ENCODE peak calls at places on chromosome 4, in seven cellular contexts. G, B, F, V, A, M and C are unnamed samples. For H3K9me2, the result is how much of the 10 kb centered on the place peaks cover.

GRCh38 chr4:187478292-187479205 is 517.0 kb upstream of the ZFP42 start:
- DNase-seq in V (peak), M (no peak), B (no peak), G (no peak), A (peak), F (no peak), C (no peak)

GRCh38 chr4:123984881-123985280 is 588.3 kb downstream of the SPRY1 start:
- DNase-seq in F (no peak), G (no peak), A (no peak), B (no peak), M (no peak), V (no peak), C (no peak)

GRCh38 chr4:56803473-56803872 is 18.0 kb downstream of the SPINK2 start:
- DNase-seq in G (peak), M (no peak), A (peak), V (no peak), F (no peak), B (peak), C (no peak)

GRCh38 chr4:80309301-80310004 is 26.1 kb upstream of the CFAP299 start:
- DNase-seq in B (no peak), F (no peak), M (no peak), A (no peak), G (no peak), V (peak), C (no peak)

GRCh38 chr4:101136373-101137370 is 210.7 kb downstream of the PPP3CA start:
- DNase-seq in G (no peak), M (no peak), F (no peak), B (no peak), A (no peak), V (no peak), C (no peak)

GRCh38 chr4:25092139-25092538 is 61.4 kb upstream of the LGI2 start:
- DNase-seq in A (no peak), M (no peak), G (no peak), F (peak), V (no peak), B (no peak), C (no peak)

GRCh38 chr4:575281-576141 is 584 bp downstream of the TMEM271 start:
- DNase-seq in V (peak), A (peak), G (no peak), M (no peak), F (peak), B (no peak), C (no peak)

GRCh38 chr4:25313194-25313895 is 771 bp downstream of the ZCCHC4 start:
- DNase-seq in G (peak), F (peak), A (peak), V (peak), B (no peak), M (no peak), C (peak)

GRCh38 chr4:184177271-184177670 is 40.4 kb downstream of the ENPP6 start:
- DNase-seq in A (no peak), V (no peak), M (no peak), B (no peak), G (no peak), F (peak), C (no peak)

GRCh38 chr4:186902361-186902760 is 178.7 kb upstream of the FAT1 start:
- DNase-seq in M (no peak), F (no peak), B (no peak), V (no peak), G (no peak), A (peak), C (no peak)

GRCh38 chr4:166493828-166494432 is 620.9 kb downstream of the TLL1 start:
- DNase-seq in V (no peak), G (no peak), F (no peak), M (no peak), B (no peak), A (peak), C (no peak)

GRCh38 chr4:41692717-41693345 is 55.7 kb downstream of the PHOX2B start:
- DNase-seq in F (peak), M (peak), A (peak), V (peak), G (peak), B (peak), C (peak)

GRCh38 chr4:181845617-181846016 is 397.6 kb upstream of the TENM3 start:
- DNase-seq in A (no peak), F (no peak), M (no peak), G (no peak), B (no peak), V (no peak), C (no peak)

GRCh38 chr4:47075919-47076318 is 44.6 kb downstream of the GABRB1 start:
- DNase-seq in F (peak), G (no peak), B (no peak), V (no peak), M (no peak), A (no peak), C (no peak)

GRCh38 chr4:77903186-77903585 is 40.6 kb downstream of the MRPL1 start:
- DNase-seq in A (no peak), V (no peak), M (no peak), F (no peak), G (no peak), B (no peak), C (no peak)

GRCh38 chr4:3516836-3517730 is 15.1 kb downstream of the LRPAP1 start:
- DNase-seq in A (no peak), B (no peak), V (no peak), M (no peak), G (no peak), F (no peak), C (no peak)

GRCh38 chr4:47109379-47109778 is 78.0 kb downstream of the GABRB1 start:
- DNase-seq in A (no peak), G (no peak), B (no peak), V (no peak), M (no peak), F (peak), C (no peak)

GRCh38 chr4:138455097-138455496 is 212.9 kb upstream of the SLC7A11 start:
- DNase-seq in A (no peak), G (no peak), F (peak), B (no peak), V (no peak), M (no peak), C (no peak)

GRCh38 chr4:5206391-5206790 is 155.1 kb downstream of the STK32B start:
- DNase-seq in M (peak), A (no peak), B (no peak), V (peak), F (no peak), G (no peak), C (no peak)

GRCh38 chr4:23782778-23783455 is 106.9 kb downstream of the PPARGC1A start:
- DNase-seq in G (no peak), B (no peak), V (no peak), F (no peak), M (no peak), A (peak), C (no peak)

GRCh38 chr4:16225139-16225538 is 1.1 kb downstream of the TAPT1 start:
- DNase-seq in M (no peak), F (no peak), G (peak), V (peak), B (peak), A (no peak), C (peak)

DNA sequence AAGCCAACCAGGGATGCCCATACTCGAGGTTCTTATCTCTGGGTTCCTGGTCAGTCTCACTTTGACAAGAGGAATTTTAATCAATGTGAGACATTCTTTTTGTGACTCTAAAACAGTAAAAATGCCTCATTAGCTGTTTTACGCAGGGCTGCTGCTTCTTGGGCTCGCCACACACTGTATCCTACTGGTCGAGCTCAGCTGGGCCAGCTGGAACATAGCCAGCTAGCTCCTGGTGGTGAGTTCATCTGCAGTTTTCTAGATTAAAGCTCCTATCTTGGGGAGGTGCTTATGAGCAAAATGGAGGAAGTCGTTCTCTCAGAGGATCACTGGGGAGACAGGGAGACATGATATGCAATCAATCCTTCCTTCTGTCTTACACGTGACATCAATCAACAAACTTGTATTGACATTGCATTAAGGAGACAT is 55.9 kb upstream of the LEF1 start:
- DNase-seq in G (no peak), B (no peak), V (peak), M (no peak), A (peak), F (no peak), C (no peak)
- H3K9me2 ChIP-seq in G (under half), B (under half), V (under half), M (under half), A (under half), F (under half), C (under half)

GRCh38 chr4:170400346-170400745 is 310.6 kb upstream of the AADAT start:
- DNase-seq in A (no peak), G (no peak), V (peak), B (no peak), M (no peak), F (peak), C (no peak)
- H3K27ac ChIP-seq in A (no peak), G (no peak), V (no peak), B (no peak), M (no peak), F (no peak), C (no peak)

GRCh38 chr4:142556048-142556447 is 290.1 kb downstream of the INPP4B start:
- DNase-seq in V (no peak), G (no peak), F (no peak), A (no peak), M (no peak), B (no peak), C (no peak)

GRCh38 chr4:142559986-142560385 is 286.1 kb downstream of the INPP4B start:
- DNase-seq in V (no peak), B (no peak), G (no peak), M (no peak), A (no peak), F (no peak), C (no peak)

GRCh38 chr4:142558851-142559250 is 287.2 kb downstream of the INPP4B start:
- DNase-seq in M (no peak), B (no peak), F (no peak), G (no peak), V (peak), A (no peak), C (no peak)

GRCh38 chr4:142556613-142557012 is 289.5 kb downstream of the INPP4B start:
- DNase-seq in G (no peak), A (no peak), V (no peak), B (no peak), M (no peak), F (no peak), C (no peak)

GRCh38 chr4:142557220-142557801 is 288.8 kb downstream of the INPP4B start:
- DNase-seq in F (no peak), V (no peak), A (no peak), B (no peak), G (no peak), M (no peak), C (no peak)
- H3K9me2 ChIP-seq in F (under half), V (under half), A (under half), B (under half), G (under half), M (under half), C (under half)

GRCh38 chr4:139668658-139669201 is 3.1 kb downstream of the MGST2 start:
- DNase-seq in M (no peak), F (no peak), V (no peak), A (no peak), G (no peak), B (no peak), C (no peak)

GRCh38 chr4:139668036-139668435 is 2.4 kb downstream of the MGST2 start:
- DNase-seq in M (no peak), G (no peak), V (no peak), A (no peak), B (no peak), F (no peak), C (no peak)

GRCh38 chr4:139669335-139669734 is 3.7 kb downstream of the MGST2 start:
- DNase-seq in B (no peak), M (no peak), F (no peak), G (no peak), A (no peak), V (no peak), C (no peak)

GRCh38 chr4:139670765-139671164 is 5.1 kb downstream of the MGST2 start:
- DNase-seq in V (no peak), M (no peak), A (no peak), F (no peak), G (no peak), B (no peak), C (no peak)

GRCh38 chr4:139669859-139670258 is 4.2 kb downstream of the MGST2 start:
- DNase-seq in G (no peak), A (no peak), B (no peak), M (no peak), V (no peak), F (peak), C (no peak)
- H3K27ac ChIP-seq in G (no peak), A (peak), B (no peak), M (no peak), V (no peak), F (no peak), C (no peak)

GRCh38 chr4:176242764-176243347 is 26.2 kb downstream of the ASB5 start:
- DNase-seq in M (no peak), B (no peak), F (no peak), V (no peak), G (no peak), A (no peak), C (no peak)
- H3K9me2 ChIP-seq in M (under half), B (under half), F (under half), V (under half), G (under half), A (under half), C (under half)